ENCODE peak calls at places on chromosomes 2 and 18, in seven cellular contexts. X, V, U, M, L, R and Q are unnamed samples.
A peak's percentile ranks its signal among the peaks of the same experiment; 100 is the strongest.

GRCh38 chr18:77019641-77020040 is 112.9 kb downstream of the MBP start:
- DNase-seq in X (no peak), R (no peak), L (no peak), U (no peak), V (no peak), M (no peak), Q (no peak)

GRCh38 chr18:63590368-63590767 is 3.2 kb downstream of the SERPINB13 start:
- DNase-seq in L (no peak), X (no peak), U (no peak), R (no peak), V (no peak), M (peak; percentile 41), Q (no peak)

GRCh38 chr2:200376422-200377142 is 70.1 kb downstream of the SPATS2L start:
- DNase-seq in V (peak; percentile 44), L (no peak), X (peak; percentile 30), R (no peak), M (no peak), U (no peak), Q (no peak)

GRCh38 chr2:236658974-236659757 is 89.5 kb downstream of the ACKR3 start:
- DNase-seq in M (no peak), L (no peak), R (no peak), U (no peak), X (no peak), V (no peak), Q (no peak)

GRCh38 chr2:66334237-66335054 is 100.5 kb upstream of the MEIS1 start:
- DNase-seq in L (no peak), X (no peak), V (peak; percentile 36), U (no peak), M (no peak), R (no peak), Q (no peak)

GRCh38 chr2:37797081-37797480 is 125.6 kb upstream of the CDC42EP3 start:
- DNase-seq in L (no peak), V (peak; percentile 98), M (no peak), X (no peak), U (no peak), R (no peak), Q (no peak)

GRCh38 chr2:133568598-133568997 is 335 bp upstream of the NCKAP5 start:
- DNase-seq in U (no peak), V (no peak), L (no peak), M (no peak), R (no peak), X (no peak), Q (no peak)

GRCh38 chr2:97868986-97869721 is 126.6 kb downstream of the TMEM131 start:
- DNase-seq in V (peak; percentile 97), R (no peak), L (no peak), U (peak; percentile 76), M (no peak), X (peak; percentile 30), Q (no peak)

GRCh38 chr18:49476664-49477411 is 10.2 kb downstream of the C18orf32 start:
- DNase-seq in L (no peak), R (no peak), X (peak; percentile 35), U (peak; percentile 14), V (peak; percentile 91), M (peak; percentile 91), Q (no peak)

GRCh38 chr2:219206442-219207253 is at the start of gene ZFAND2B:
- DNase-seq in M (peak; percentile 79), U (no peak), R (peak; percentile 93), V (peak; percentile 89), L (peak; percentile 98), X (peak; percentile 96), Q (peak; percentile 71)

GRCh38 chr2:171159326-171160118 is 1.2 kb downstream of the TLK1 start:
- DNase-seq in V (peak; percentile 53), M (peak; percentile 34), L (peak; percentile 85), X (peak; percentile 69), R (no peak), U (peak; percentile 45), Q (no peak)